ENCODE peak calls at places on chromosome 11, in ten cellular contexts. Z is A549, R is HepG2, X is K562, V is esophagus muscularis mucosa, W is ovary, O is adrenal gland, M is vagina, F is stomach, G is testis. Y is an unnamed sample.

GRCh38 chr11:8719260-8720190 is 36.9 kb downstream of the RPL27A start:
- DNase-seq in R (peak; percentile 48), V (peak; percentile 94), M (no peak), O (peak; percentile 81), Z (peak; percentile 70), W (no peak), G (no peak), F (no peak), X (no peak), Y (no peak)

GRCh38 chr11:119635776-119636175 is 93.2 kb downstream of the NECTIN1 start:
- DNase-seq in R (no peak), M (no peak), F (no peak), V (no peak), Z (no peak), W (no peak), X (no peak), O (no peak), G (no peak), Y (no peak)

GRCh38 chr11:20112291-20113146 is 47.8 kb downstream of the DBX1 start:
- DNase-seq in V (no peak), M (no peak), R (no peak), W (peak; percentile 66), X (peak; percentile 83), Z (peak; percentile 91), O (peak; percentile 93), G (peak; percentile 54), F (peak; percentile 79), Y (peak; percentile 62)

GRCh38 chr11:64100345-64100744 is 64.6 kb downstream of the FLRT1 start:
- DNase-seq in V (no peak), R (no peak), F (no peak), W (no peak), G (no peak), O (no peak), Z (no peak), M (no peak), X (peak; percentile 67), Y (no peak)

GRCh38 chr11:62542750-62543567 is 3.6 kb downstream of the AHNAK start:
- DNase-seq in M (no peak), X (peak; percentile 87), R (no peak), F (peak; percentile 80), G (peak; percentile 81), O (peak; percentile 72), W (peak; percentile 86), V (no peak), Z (peak; percentile 82), Y (peak; percentile 82)

GRCh38 chr11:31060880-31061279 is 308.7 kb downstream of the DCDC1 start:
- DNase-seq in X (no peak), R (peak; percentile 30), M (no peak), O (peak; percentile 7), W (no peak), G (no peak), V (no peak), Z (peak; percentile 19), F (no peak), Y (no peak)

GRCh38 chr11:8699903-8700302 is 17.3 kb downstream of the RPL27A start:
- DNase-seq in X (no peak), R (peak; percentile 84), V (no peak), G (peak; percentile 85), M (no peak), W (no peak), O (no peak), F (no peak), Z (no peak), Y (no peak)

GRCh38 chr11:57349491-57350274 is 11.5 kb downstream of the P2RX3 start:
- DNase-seq in R (peak; percentile 35), G (peak; percentile 84), V (no peak), O (peak; percentile 65), F (peak; percentile 74), X (peak; percentile 88), Z (peak; percentile 62), M (no peak), W (peak; percentile 82), Y (peak; percentile 79)

GRCh38 chr11:126842038-126842437 is 158.5 kb downstream of the KIRREL3 start:
- DNase-seq in Z (no peak), F (no peak), R (no peak), O (no peak), V (no peak), M (no peak), X (no peak), W (no peak), G (no peak), Y (no peak)

GRCh38 chr11:69451289-69451688 is 30.2 kb upstream of the LINC01488 start:
- DNase-seq in R (no peak), W (no peak), Z (no peak), M (no peak), V (no peak), O (no peak), G (no peak), F (no peak), X (no peak), Y (no peak)

GRCh38 chr11:93493252-93493897 is 49.8 kb downstream of the SMCO4 start:
- DNase-seq in G (no peak), R (peak; percentile 79), F (peak; percentile 46), M (no peak), X (no peak), Z (no peak), V (no peak), W (no peak), O (no peak), Y (peak; percentile 76)

GRCh38 chr11:103585911-103586310 is 450.5 kb upstream of the DDI1 start:
- DNase-seq in X (no peak), M (no peak), O (no peak), W (no peak), R (no peak), F (no peak), V (no peak), G (no peak), Z (no peak), Y (no peak)

GRCh38 chr11:32312865-32313403 is 122.4 kb downstream of the WT1 start:
- DNase-seq in G (peak; percentile 64), O (peak; percentile 75), R (peak; percentile 45), Z (peak; percentile 88), V (no peak), X (peak; percentile 62), F (no peak), W (peak; percentile 43), M (no peak), Y (no peak)

GRCh38 chr11:69524291-69524882 is 42.9 kb downstream of the LINC01488 start:
- DNase-seq in Z (no peak), X (peak; percentile 57), R (no peak), G (no peak), V (no peak), F (no peak), W (peak; percentile 13), O (no peak), M (no peak), Y (no peak)

DNA sequence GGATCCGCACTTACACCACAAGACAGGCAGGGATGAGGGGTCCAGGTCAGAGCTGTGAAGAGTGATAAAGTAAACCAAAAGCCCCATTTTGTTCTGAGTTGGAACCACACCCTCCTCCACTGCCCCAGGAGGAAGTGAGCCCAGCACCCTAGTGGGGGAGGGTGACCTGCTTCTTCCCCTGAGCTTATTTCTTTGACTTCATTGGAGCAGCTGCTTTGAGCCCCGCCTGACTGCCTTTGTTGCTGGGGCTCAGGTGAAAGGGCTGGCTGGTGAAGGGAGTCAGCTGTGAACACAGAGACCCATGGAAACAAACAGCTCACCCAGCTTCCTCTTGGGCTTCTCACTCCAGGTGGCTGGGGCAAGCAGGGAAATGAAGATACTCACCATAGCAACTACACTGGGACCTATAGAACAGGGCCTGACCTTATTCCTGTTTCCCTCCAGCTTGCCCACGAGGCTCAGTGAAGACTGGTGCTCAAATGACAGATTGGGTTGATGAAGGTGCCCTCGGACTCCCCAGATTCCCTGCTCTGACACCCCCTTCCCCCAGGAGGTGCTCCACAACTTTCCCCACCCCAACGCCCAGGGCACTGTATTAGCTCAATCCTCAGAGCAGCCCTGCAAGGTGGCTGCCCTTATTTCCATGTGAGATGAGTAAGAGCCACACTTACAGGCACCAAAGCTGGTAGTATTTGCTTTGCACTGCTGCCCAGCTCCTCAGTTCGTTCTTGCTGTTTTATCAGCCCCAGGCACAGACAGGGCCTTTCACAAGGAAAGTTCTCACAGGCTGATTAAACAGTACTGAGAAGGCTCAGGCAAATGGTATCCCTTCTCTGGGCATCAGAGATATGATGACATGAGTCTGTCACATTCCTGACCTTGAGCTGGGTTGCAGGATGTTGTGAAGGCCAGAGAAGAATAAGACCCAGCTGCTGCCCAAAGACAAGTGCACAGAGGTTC is 2.4 kb downstream of the UCP2 start:
- DNase-seq in G (no peak), O (no peak), X (peak; percentile 51), R (peak; percentile 38), M (no peak), W (no peak), Z (no peak), F (peak; percentile 80), V (no peak), Y (peak; percentile 34)
- TF ChIP-seq POLR2A in G (no peak), O (no peak), X (no peak), R (no peak), M (no peak), W (no peak), Z (no peak), F (no peak), V (no peak), Y (no peak)

GRCh38 chr11:830295-831131 is 2.2 kb upstream of the CD151 start:
- DNase-seq in R (peak; percentile 74), F (peak; percentile 72), V (no peak), M (no peak), Z (no peak), O (peak; percentile 64), W (peak; percentile 86), G (peak; percentile 84), X (no peak), Y (peak; percentile 73)
- H3K4me3 ChIP-seq in R (peak overlapping the region; percentile 49), F (peak overlapping the region; percentile 35), V (peak overlapping the region; percentile 39), M (peak overlapping the region; percentile 38), Z (peak overlapping the region; percentile 86), O (peak overlapping the region; percentile 8), W (no peak overlapping the region), G (peak overlapping the region; percentile 24), X (no peak overlapping the region), Y (peak overlapping the region; percentile 32)

GRCh38 chr11:118620529-118621070 is 13.2 kb downstream of the PHLDB1 start:
- DNase-seq in X (peak; percentile 27), G (no peak), O (no peak), M (no peak), V (no peak), R (peak; percentile 90), Z (no peak), W (peak; percentile 51), F (no peak), Y (no peak)
- TF ChIP-seq POLR2A in X (no peak), G (no peak), O (no peak), M (no peak), V (no peak), R (peak; percentile 91), Z (no peak), W (no peak), F (no peak), Y (no peak)

DNA sequence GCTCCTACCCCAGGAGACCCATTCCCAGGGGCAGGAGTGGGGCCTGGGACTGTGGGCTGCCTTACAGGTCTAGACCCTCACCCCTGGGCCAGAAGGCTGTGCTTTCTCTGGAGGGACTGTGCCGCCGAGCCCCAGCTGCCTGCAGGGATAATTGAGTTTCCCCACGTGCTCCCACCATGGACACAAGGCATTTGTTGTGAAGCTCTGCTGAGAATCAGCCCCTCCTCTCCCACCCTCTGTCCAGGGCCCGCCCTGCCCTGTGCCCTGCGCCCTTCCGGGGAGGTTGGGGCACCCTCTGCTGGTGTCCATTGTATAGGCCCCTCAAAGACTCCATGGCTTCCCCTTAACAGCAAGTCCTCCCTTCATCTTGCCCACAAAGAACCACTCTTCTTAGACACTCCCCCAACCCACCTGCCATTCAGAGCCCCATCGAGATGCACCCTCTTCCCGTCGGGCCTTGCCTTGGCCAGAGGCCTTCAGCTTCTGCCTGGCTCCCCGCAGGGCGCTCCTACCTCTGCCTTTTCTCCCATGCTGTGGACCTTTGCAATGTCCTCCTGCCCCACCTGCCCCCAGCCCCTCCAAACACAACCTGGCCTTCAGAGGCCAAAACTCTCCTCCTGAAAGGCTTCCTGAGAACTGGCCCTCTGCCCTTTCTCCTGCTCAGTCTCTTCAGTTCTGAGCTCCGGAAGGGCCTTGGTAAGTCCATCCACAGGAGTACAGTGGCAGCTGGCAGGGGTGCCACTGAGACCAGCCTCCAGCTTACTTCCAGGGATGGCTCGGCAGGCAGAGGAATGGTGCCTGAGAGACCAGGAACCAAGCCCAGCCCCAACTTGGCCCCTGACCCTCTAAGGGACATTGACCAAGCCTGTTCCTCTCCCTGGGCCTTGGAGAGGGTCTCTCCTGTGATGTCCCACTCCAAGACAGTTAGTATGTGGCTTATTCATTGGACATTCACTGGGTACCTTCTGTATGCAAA is 22.4 kb downstream of the DUSP8 start:
- DNase-seq in Z (no peak), F (no peak), W (no peak), X (peak; percentile 43), G (no peak), O (no peak), V (no peak), M (no peak), R (peak; percentile 31), Y (no peak)
- H3K4me3 ChIP-seq in Z (no peak overlapping the region), F (no peak overlapping the region), W (no peak overlapping the region), X (no peak overlapping the region), G (no peak overlapping the region), O (no peak overlapping the region), V (no peak overlapping the region), M (no peak overlapping the region), R (no peak overlapping the region), Y (no peak overlapping the region)